ENCODE peak calls at places on chromosomes 16 and 17, in six cellular contexts. U is heart left ventricle, L is left lung, C is spleen, V is tibial nerve, E is H9. K is an unnamed sample. For H3K4me1, the result is how much of the 10 kb centered on the place peaks cover.

GRCh38 chr17:66865151-66865550 is 30.2 kb downstream of the CACNG5 start:
- DNase-seq in L (no peak), E (no peak), C (no peak), U (no peak), V (no peak), K (no peak)

GRCh38 chr17:527247-527646 is 174.6 kb upstream of the RPH3AL start:
- DNase-seq in U (no peak), E (no peak), V (no peak), C (no peak), L (no peak), K (no peak)

GRCh38 chr17:72305472-72305871 is 184.7 kb downstream of the SOX9 start:
- DNase-seq in C (no peak), V (no peak), U (no peak), L (no peak), E (no peak), K (no peak)

GRCh38 chr16:85832578-85833539 is 33.4 kb downstream of the COX4I1 start:
- DNase-seq in E (no peak), V (no peak), C (peak), L (no peak), U (no peak), K (no peak)

GRCh38 chr16:88297178-88297720 is 85.5 kb upstream of the ZNF469 start:
- DNase-seq in E (no peak), L (no peak), C (no peak), V (no peak), U (no peak), K (no peak)

GRCh38 chr17:41773190-41773588 is 13.3 kb downstream of the JUP start:
- DNase-seq in L (peak), U (peak), E (peak), C (no peak), V (no peak), K (peak)

GRCh38 chr17:35895602-35896001 is 15.4 kb upstream of the CCL5 start:
- DNase-seq in E (no peak), U (no peak), L (no peak), C (no peak), V (no peak), K (no peak)

GRCh38 chr17:32445497-32445896 is 1.2 kb downstream of the PSMD11 start:
- DNase-seq in E (no peak), U (no peak), L (no peak), C (no peak), V (no peak), K (no peak)

GRCh38 chr16:56424791-56425438 is 430 bp downstream of the AMFR start:
- DNase-seq in U (peak), V (peak), E (peak), C (peak), L (peak), K (peak)

GRCh38 chr17:49508061-49508865 is 13.2 kb downstream of the NGFR start:
- DNase-seq in C (no peak), V (no peak), L (no peak), U (no peak), E (peak), K (no peak)

GRCh38 chr17:37527249-37527851 is 37.7 kb downstream of the DUSP14 start:
- DNase-seq in E (no peak), U (no peak), V (no peak), L (no peak), C (no peak), K (no peak)

GRCh38 chr16:57092786-57093301 is 461 bp downstream of the CPNE2 start:
- DNase-seq in V (no peak), L (peak), C (peak), E (peak), U (peak), K (no peak)

GRCh38 chr17:4483012-4483840 is 15.5 kb upstream of the SPNS2 start:
- DNase-seq in L (peak), C (no peak), E (no peak), U (no peak), V (no peak), K (no peak)

GRCh38 chr17:51850206-51850605 is 308.3 kb downstream of the CA10 start:
- DNase-seq in C (no peak), V (no peak), E (no peak), L (no peak), U (no peak), K (no peak)

GRCh38 chr17:74011963-74012362 is 191.5 kb upstream of the RPL38 start:
- DNase-seq in C (no peak), U (no peak), E (no peak), V (no peak), L (no peak), K (no peak)

GRCh38 chr17:35359396-35359795 is 14.0 kb downstream of the SLFN11 start:
- DNase-seq in L (no peak), C (no peak), V (no peak), U (no peak), E (no peak), K (no peak)

GRCh38 chr16:70662991-70663523 is 16.7 kb downstream of the IL34 start:
- DNase-seq in L (no peak), C (no peak), V (no peak), E (peak), U (no peak), K (no peak)

GRCh38 chr17:412211-413015 is 59.8 kb upstream of the RPH3AL start:
- DNase-seq in U (peak), V (peak), L (no peak), C (no peak), E (no peak), K (peak)

GRCh38 chr16:88472042-88472441 is 19.0 kb downstream of the ZFPM1 start:
- DNase-seq in L (no peak), C (no peak), V (no peak), U (no peak), E (no peak), K (no peak)

GRCh38 chr17:60168654-60169053 is 18.9 kb downstream of the CA4 start:
- DNase-seq in E (peak), V (no peak), U (no peak), C (no peak), L (no peak), K (no peak)

GRCh38 chr16:984106-984505 is 2.5 kb downstream of the SOX8 start:
- DNase-seq in C (no peak), V (no peak), L (no peak), U (no peak), E (no peak), K (no peak)

GRCh38 chr16:1124795-1125194 is 28.1 kb upstream of the CACNA1H start:
- DNase-seq in V (no peak), L (no peak), C (no peak), E (no peak), U (no peak), K (no peak)

GRCh38 chr17:44356241-44356640 is 7.4 kb downstream of the FAM171A2 start:
- DNase-seq in C (no peak), U (no peak), V (no peak), E (no peak), L (no peak), K (no peak)

GRCh38 chr17:74454197-74455024 is 12.0 kb upstream of the CD300A start:
- DNase-seq in C (peak), E (peak), V (peak), L (peak), U (peak), K (peak)

GRCh38 chr17:16465861-16466338 is 26.1 kb downstream of the LRRC75A start:
- DNase-seq in L (peak), C (no peak), U (peak), V (no peak), E (peak), K (no peak)

GRCh38 chr16:23557779-23558330 is 328 bp downstream of the UBFD1 start:
- DNase-seq in E (peak), L (no peak), C (no peak), V (peak), U (no peak), K (no peak)

GRCh38 chr17:63840591-63841349 is 1.7 kb downstream of the SMARCD2 start:
- DNase-seq in U (no peak), C (peak), V (peak), L (no peak), E (no peak), K (no peak)

GRCh38 chr17:67974186-67974585 is 22.1 kb downstream of the C17orf58 start:
- DNase-seq in U (no peak), C (no peak), L (no peak), V (no peak), E (peak), K (no peak)

GRCh38 chr17:393806-394717 is 41.5 kb upstream of the RPH3AL start:
- DNase-seq in E (no peak), L (no peak), C (peak), U (no peak), V (no peak), K (no peak)

GRCh38 chr16:31876955-31877828 is 3.6 kb downstream of the ZNF267 start:
- DNase-seq in V (no peak), E (no peak), U (no peak), C (no peak), L (no peak), K (no peak)

GRCh38 chr17:31489295-31490018 is 98.0 kb downstream of the RAB11FIP4 start:
- DNase-seq in V (no peak), E (peak), C (no peak), U (no peak), L (peak), K (no peak)

GRCh38 chr17:8057691-8058114 is 18.8 kb downstream of the ALOX15B start:
- DNase-seq in U (no peak), V (peak), L (no peak), E (peak), C (peak), K (no peak)

GRCh38 chr17:79090503-79091372 is 16.1 kb downstream of the ENGASE start:
- DNase-seq in L (no peak), V (no peak), C (no peak), U (no peak), E (peak), K (no peak)

GRCh38 chr17:3740611-3741073 is 16.9 kb downstream of the HASPIN start:
- DNase-seq in V (no peak), C (no peak), E (no peak), L (peak), U (no peak), K (no peak)

GRCh38 chr17:11031787-11032186 is 193.9 kb upstream of the PIRT start:
- DNase-seq in V (no peak), L (no peak), C (no peak), U (no peak), E (peak), K (no peak)
- TF ChIP-seq CTCF in V (no peak), L (no peak), C (no peak), U (no peak), E (peak), K (no peak)

GRCh38 chr17:19647697-19648474 is 665 bp upstream of the ALDH3A2 start:
- DNase-seq in C (peak), U (peak), L (peak), V (peak), E (peak), K (peak)
- H3K4me1 ChIP-seq in C (half or more), U (half or more), L (half or more), V (under half), E (under half), K (under half)

GRCh38 chr17:20733923-20734322 is 154.4 kb downstream of the CDRT15L2 start:
- DNase-seq in V (no peak), E (no peak), U (no peak), L (no peak), C (no peak), K (no peak)
- TF ChIP-seq CTCF in V (no peak), E (no peak), U (no peak), L (no peak), C (no peak), K (no peak)

GRCh38 chr16:14086477-14086876 is 15.4 kb downstream of the MRTFB start:
- DNase-seq in E (no peak), L (no peak), U (no peak), V (no peak), C (no peak), K (no peak)

GRCh38 chr16:14087590-14088154 is 16.6 kb downstream of the MRTFB start:
- DNase-seq in L (no peak), U (no peak), V (no peak), E (no peak), C (no peak), K (no peak)

GRCh38 chr16:14089283-14089823 is 18.2 kb downstream of the MRTFB start:
- DNase-seq in E (no peak), L (no peak), U (no peak), C (no peak), V (no peak), K (no peak)

GRCh38 chr16:14092579-14092978 is 21.5 kb downstream of the MRTFB start:
- DNase-seq in C (no peak), E (no peak), L (no peak), V (no peak), U (no peak), K (no peak)

GRCh38 chr16:14088155-14088753 is 17.1 kb downstream of the MRTFB start:
- DNase-seq in L (no peak), E (no peak), V (no peak), U (no peak), C (no peak), K (no peak)
- H3K4me1 ChIP-seq in L (under half), E (under half), V (under half), U (under half), C (under half), K (half or more)

GRCh38 chr17:38870259-38871165 is 654 bp downstream of the LASP1 start:
- DNase-seq in E (peak), C (peak), V (peak), L (peak), U (peak), K (peak)

GRCh38 chr17:38868968-38869646 is 751 bp upstream of the LASP1 start:
- DNase-seq in L (peak), U (peak), V (peak), E (peak), C (peak), K (peak)

GRCh38 chr17:38868095-38868967 is 1.5 kb upstream of the LASP1 start:
- DNase-seq in E (no peak), L (peak), C (no peak), U (peak), V (peak), K (peak)

GRCh38 chr17:38871247-38871991 is 1.6 kb downstream of the LASP1 start:
- DNase-seq in C (peak), E (peak), U (peak), V (peak), L (peak), K (peak)

GRCh38 chr17:38869647-38870258 is at the start of gene LASP1:
- DNase-seq in L (peak), E (no peak), U (peak), V (peak), C (peak), K (peak)
- TF ChIP-seq CTCF in L (no peak), E (no peak), U (no peak), V (no peak), C (no peak), K (no peak)

GRCh38 chr17:57597531-57598453 is 147.3 kb downstream of the CCDC182 start:
- DNase-seq in V (peak), C (no peak), E (peak), L (peak), U (peak), K (peak)

GRCh38 chr17:57601328-57601727 is 143.8 kb downstream of the CCDC182 start:
- DNase-seq in U (no peak), L (no peak), E (no peak), C (no peak), V (no peak), K (no peak)

GRCh38 chr17:57597101-57597500 is 148.0 kb downstream of the CCDC182 start:
- DNase-seq in U (no peak), C (no peak), E (no peak), V (no peak), L (no peak), K (no peak)

GRCh38 chr17:57600092-57600491 is 145.0 kb downstream of the CCDC182 start:
- DNase-seq in C (no peak), V (no peak), L (no peak), U (no peak), E (no peak), K (no peak)

DNA sequence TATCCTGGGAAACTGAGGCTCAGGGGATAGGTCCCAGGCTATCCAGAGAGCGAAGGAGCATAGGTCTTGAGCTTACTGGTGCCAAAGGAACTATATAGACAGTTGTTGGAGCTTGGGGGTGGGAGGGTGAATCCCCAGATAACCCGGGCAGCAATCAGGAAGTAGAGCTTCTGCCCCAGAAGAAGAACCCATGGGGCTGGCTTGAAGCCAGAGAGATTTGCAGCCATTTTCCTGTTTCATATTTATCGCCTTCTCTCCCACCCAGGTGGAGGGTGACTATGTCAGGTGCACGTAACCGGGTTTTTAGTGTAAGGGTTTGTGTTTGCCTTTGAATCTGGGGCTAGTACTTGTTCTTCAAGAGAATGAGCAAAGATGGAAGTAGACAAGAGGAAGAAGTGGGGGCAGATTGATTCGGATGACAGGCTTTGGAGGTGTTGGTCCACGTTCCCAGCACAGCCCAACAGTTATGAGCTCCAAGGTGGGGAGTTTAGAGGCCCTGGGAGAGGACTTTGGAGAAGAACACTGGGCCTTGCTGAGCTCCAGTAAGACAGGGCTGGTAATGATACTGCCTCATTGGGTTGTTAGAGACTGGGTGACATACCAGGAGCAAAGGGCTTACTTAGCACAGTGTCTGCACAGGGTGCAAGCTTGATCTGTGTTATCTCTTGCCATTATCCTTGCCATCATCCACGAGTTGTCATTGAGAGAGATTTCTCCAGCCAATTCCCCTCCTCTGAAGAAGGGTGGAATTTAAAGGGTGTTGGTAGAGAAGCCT is 145.6 kb downstream of the CCDC182 start:
- DNase-seq in U (no peak), C (no peak), V (no peak), L (no peak), E (no peak), K (no peak)
- H3K4me1 ChIP-seq in U (half or more), C (half or more), V (under half), L (under half), E (under half), K (under half)

K was measured in heart right ventricle.